ENCODE peak calls at places on chromosomes 1 and 21, in eight cellular contexts. B is kidney; L is uterus; I is CD8-positive, alpha-beta memory T cell; A is CD4-positive, CD25-positive, alpha-beta regulatory T cell; G is DND-41; P is lower lobe of right lung; M is thoracic aorta. V is an unnamed sample. For H3K4me1, the result is how much of the 10 kb centered on the place peaks cover.

GRCh38 chr1:82492168-82492567 is 691.4 kb downstream of the ADGRL2 start:
- DNase-seq in B (no peak), L (no peak), I (no peak), A (no peak), G (no peak), P (no peak), M (no peak), V (no peak)

GRCh38 chr1:206589206-206589605 is 23.1 kb downstream of the EIF2D start:
- DNase-seq in B (peak), L (peak), I (no peak), A (no peak), G (no peak), P (no peak), M (no peak), V (no peak)

GRCh38 chr1:233033366-233033765 is 83.0 kb downstream of the NTPCR start:
- DNase-seq in B (no peak), L (no peak), I (no peak), A (no peak), G (no peak), P (no peak), M (no peak), V (no peak)

GRCh38 chr1:230085178-230085515 is 18.1 kb downstream of the GALNT2 start:
- DNase-seq in B (no peak), L (no peak), I (no peak), A (no peak), G (no peak), P (no peak), M (no peak), V (no peak)

GRCh38 chr1:22861764-22862440 is 110.8 kb downstream of the LACTBL1 start:
- DNase-seq in B (no peak), L (peak), I (no peak), A (no peak), G (no peak), P (no peak), M (no peak), V (no peak)

GRCh38 chr1:72007312-72007711 is 275.0 kb downstream of the NEGR1 start:
- DNase-seq in B (no peak), L (no peak), I (no peak), A (no peak), G (no peak), P (no peak), M (no peak), V (no peak)

GRCh38 chr1:150429805-150430204 is 57.4 kb upstream of the TARS2 start:
- DNase-seq in B (no peak), L (no peak), I (no peak), A (peak), G (no peak), P (no peak), M (no peak), V (no peak)

GRCh38 chr1:115089443-115090340 is at the start of gene TSPAN2:
- DNase-seq in B (peak), L (peak), I (peak), A (peak), G (no peak), P (peak), M (peak), V (peak)

GRCh38 chr1:3539707-3540425 is 71.4 kb downstream of the MEGF6 start:
- DNase-seq in B (no peak), L (peak), I (no peak), A (no peak), G (no peak), P (no peak), M (no peak), V (no peak)

GRCh38 chr1:47894718-47895393 is 102.3 kb downstream of the TRABD2B start:
- DNase-seq in B (peak), L (no peak), I (no peak), A (no peak), G (no peak), P (no peak), M (no peak), V (peak)

GRCh38 chr1:172656576-172656975 is 2.3 kb upstream of the FASLG start:
- DNase-seq in B (no peak), L (no peak), I (no peak), A (no peak), G (no peak), P (no peak), M (no peak), V (no peak)

GRCh38 chr1:113905435-113905861 is 322 bp downstream of the DCLRE1B start:
- DNase-seq in B (peak), L (no peak), I (no peak), A (no peak), G (no peak), P (peak), M (no peak), V (peak)

GRCh38 chr1:182309631-182310351 is 81.8 kb downstream of the GLUL start:
- DNase-seq in B (no peak), L (no peak), I (no peak), A (no peak), G (no peak), P (no peak), M (no peak), V (no peak)

GRCh38 chr1:95701450-95702173 is 467.6 kb downstream of the RWDD3 start:
- DNase-seq in B (peak), L (no peak), I (no peak), A (no peak), G (no peak), P (peak), M (no peak), V (no peak)

GRCh38 chr1:66394603-66395002 is 139.3 kb upstream of the SGIP1 start:
- DNase-seq in B (no peak), L (no peak), I (no peak), A (no peak), G (no peak), P (no peak), M (no peak), V (no peak)

GRCh38 chr1:234980657-234981396 is 147.8 kb downstream of the TOMM20 start:
- DNase-seq in B (peak), L (peak), I (peak), A (no peak), G (peak), P (peak), M (peak), V (no peak)
- H3K27ac ChIP-seq in B (peak), L (peak), I (peak), A (no peak), G (peak), P (peak), M (peak), V (no peak)

DNA sequence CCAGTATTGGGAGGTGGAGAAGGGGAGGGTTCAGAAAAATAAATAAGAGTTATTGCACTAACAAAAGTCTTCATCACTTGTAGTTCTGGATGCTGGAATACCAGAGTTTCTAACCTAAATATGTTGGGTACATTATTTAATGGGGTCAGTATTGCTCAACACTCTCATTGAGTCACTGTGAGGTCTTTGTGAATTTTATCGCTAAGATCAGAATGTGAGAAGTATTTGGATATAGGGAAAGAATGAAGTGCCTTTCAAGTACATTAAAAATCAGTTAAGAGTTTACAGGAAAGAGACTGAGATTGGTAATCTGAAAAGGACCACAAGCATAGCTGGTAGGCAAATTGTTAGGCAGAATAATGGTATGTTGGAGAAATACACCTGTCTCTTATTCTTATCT is 8.9 kb downstream of the SNRPE start:
- DNase-seq in B (no peak), L (no peak), I (no peak), A (no peak), G (no peak), P (no peak), M (no peak), V (no peak)
- H3K4me3 ChIP-seq in B (no peak), L (no peak), I (no peak), A (no peak), G (no peak), P (no peak), M (no peak), V (no peak)

DNA sequence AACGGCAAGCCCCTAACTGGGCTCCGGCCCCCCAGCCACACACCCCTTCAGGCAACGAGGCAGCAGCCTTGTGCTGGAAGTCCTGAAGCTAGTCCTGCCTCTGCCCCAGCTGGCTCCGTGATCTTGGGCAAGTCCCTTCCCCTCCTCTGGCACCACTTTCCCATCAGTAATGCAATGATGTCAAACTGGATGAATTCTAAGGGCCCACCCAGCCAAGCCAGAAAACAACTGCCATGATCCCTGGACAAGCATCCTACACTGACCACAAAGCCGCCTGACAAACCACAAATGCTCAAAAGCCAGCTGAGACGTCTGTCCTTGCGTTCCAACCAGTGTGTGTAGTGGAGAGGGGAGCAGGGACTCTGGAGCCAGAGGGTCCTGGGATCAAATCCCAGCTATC is 26.8 kb downstream of the IFFO2 start:
- DNase-seq in B (peak), L (no peak), I (no peak), A (no peak), G (no peak), P (no peak), M (no peak), V (no peak)
- H3K4me1 ChIP-seq in B (under half), L (under half), I (half or more), A (half or more), G (under half), P (half or more), M (under half), V (under half)

DNA sequence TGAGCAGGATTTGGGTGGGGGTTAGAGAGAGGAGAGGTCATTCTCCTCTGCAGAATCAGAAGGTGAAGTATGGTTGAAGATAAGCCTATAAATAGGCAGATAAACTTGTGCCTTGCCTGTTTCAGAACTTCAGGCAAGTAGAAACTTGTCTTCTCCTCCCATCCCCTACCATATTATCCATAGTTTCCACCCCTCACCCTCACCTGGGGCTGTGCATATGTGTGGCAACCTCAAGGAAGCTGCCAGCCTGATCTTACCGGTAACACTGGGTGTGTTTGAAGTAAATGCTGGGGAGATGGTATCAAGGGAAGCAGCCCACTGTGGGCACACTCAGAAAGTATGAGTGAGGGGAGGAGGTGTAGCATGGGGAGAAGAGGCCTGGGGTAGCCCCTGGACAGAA is 14.5 kb downstream of the VANGL2 start:
- DNase-seq in B (no peak), L (no peak), I (no peak), A (no peak), G (no peak), P (no peak), M (no peak), V (no peak)
- H3K27ac ChIP-seq in B (no peak), L (no peak), I (no peak), A (no peak), G (no peak), P (no peak), M (no peak), V (no peak)

GRCh38 chr1:223700388-223700918 is 11.9 kb upstream of the CAPN2 start:
- DNase-seq in B (no peak), L (no peak), I (no peak), A (no peak), G (no peak), P (no peak), M (no peak), V (no peak)
- H3K4me3 ChIP-seq in B (no peak), L (no peak), I (no peak), A (no peak), G (no peak), P (no peak), M (peak), V (no peak)

GRCh38 chr1:43284065-43284464 is 1.3 kb downstream of the C1orf210 start:
- DNase-seq in B (peak), L (no peak), I (no peak), A (no peak), G (no peak), P (no peak), M (no peak), V (no peak)
- H3K4me1 ChIP-seq in B (under half), L (under half), I (under half), A (under half), G (under half), P (under half), M (under half), V (under half)

DNA sequence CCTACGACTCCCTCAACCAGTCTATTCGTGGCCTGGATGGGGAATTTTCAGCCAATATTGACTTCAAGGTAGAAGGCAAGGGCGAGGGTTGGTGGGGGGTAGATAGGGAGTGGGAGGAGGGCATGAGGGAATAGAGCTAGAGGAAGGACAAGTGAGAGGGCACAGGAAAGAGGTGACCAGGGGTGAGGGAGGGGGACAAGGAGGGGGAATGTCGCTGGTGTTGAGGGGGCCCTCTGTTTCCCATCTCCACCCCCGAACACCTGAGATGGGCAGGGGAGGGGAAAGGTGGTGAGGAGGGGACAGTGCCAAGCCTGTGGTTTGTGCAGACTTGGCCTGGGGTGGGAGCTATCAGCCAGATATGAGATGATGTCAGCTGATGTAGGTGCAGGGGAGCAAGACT is 8.3 kb upstream of the ADAM15 start:
- DNase-seq in B (no peak), L (no peak), I (no peak), A (no peak), G (no peak), P (no peak), M (no peak), V (no peak)
- H3K27ac ChIP-seq in B (no peak), L (no peak), I (no peak), A (no peak), G (no peak), P (no peak), M (no peak), V (no peak)

GRCh38 chr21:26798856-26799751 is 46.1 kb downstream of the ADAMTS1 start:
- DNase-seq in B (no peak), L (no peak), I (no peak), A (no peak), G (no peak), P (no peak), M (no peak), V (no peak)

GRCh38 chr21:26794597-26795397 is 50.4 kb downstream of the ADAMTS1 start:
- DNase-seq in B (no peak), L (no peak), I (no peak), A (no peak), G (no peak), P (no peak), M (no peak), V (no peak)

GRCh38 chr21:26795398-26795790 is 49.8 kb downstream of the ADAMTS1 start:
- DNase-seq in B (no peak), L (no peak), I (no peak), A (no peak), G (no peak), P (no peak), M (no peak), V (no peak)

GRCh38 chr21:26797878-26798456 is 47.2 kb downstream of the ADAMTS1 start:
- DNase-seq in B (no peak), L (no peak), I (no peak), A (no peak), G (peak), P (no peak), M (no peak), V (no peak)

DNA sequence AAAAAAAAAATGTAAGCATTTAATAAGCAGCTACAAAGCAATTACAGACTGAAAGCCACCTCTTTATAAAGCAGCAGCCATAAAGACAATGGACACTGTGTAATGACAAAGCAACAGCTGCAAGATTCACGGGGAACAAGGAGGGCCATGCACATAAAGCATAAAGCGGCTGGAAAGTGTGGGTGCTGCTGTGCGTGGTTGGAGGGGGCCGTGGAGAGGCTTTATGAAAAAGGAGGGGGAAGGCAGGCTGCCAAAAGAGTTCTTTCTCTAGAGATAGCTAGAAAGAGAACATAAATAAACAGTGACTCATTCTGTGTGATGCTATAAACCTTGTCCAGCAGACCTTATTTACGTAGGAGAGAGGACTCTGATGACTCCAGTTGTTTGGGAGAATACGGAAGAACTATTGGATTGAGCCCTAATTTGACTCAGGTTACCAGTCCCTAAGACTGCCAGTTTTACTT is 49.3 kb downstream of the ADAMTS1 start:
- DNase-seq in B (no peak), L (peak), I (no peak), A (no peak), G (peak), P (no peak), M (no peak), V (no peak)
- H3K4me3 ChIP-seq in B (no peak), L (no peak), I (no peak), A (no peak), G (no peak), P (no peak), M (no peak), V (no peak)

DNA sequence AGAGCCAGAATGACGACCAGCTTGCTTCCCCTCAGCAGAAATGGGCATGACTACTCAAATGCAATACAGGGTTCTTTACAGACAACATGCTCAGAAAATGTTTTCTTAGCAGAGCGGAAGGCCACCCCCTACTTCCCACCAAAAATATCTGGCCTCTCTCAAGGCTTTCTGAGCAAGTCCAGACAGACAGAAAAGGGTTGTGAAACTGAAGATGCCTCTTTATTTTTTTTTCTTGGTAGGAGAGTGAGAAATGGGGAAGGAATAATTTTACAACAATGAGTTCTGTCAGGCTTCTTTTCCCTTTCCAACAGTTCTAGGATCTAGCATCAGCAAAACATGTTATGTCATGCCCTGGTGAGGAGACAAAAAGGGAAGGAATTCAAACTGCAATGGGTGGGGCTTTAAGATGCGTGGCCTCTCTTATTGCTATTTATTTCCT is 172.0 kb upstream of the CAMK1G start:
- DNase-seq in B (no peak), L (no peak), I (no peak), A (no peak), G (no peak), P (no peak), M (no peak), V (no peak)
- H3K4me1 ChIP-seq in B (under half), L (under half), I (under half), A (under half), G (under half), P (under half), M (under half), V (under half)

V was measured in iPS DF 6.9.